ENCODE peak calls at places on chromosome 17, in seven cellular contexts. Y is fibroblast of mammary gland; E is colonic mucosa; L is tibial nerve; C is epithelial cell of esophagus; D is activated CD8-positive, alpha-beta T cell treated with anti-CD3 and anti-CD28 coated beads for 36 hours; R is A549. A is an unnamed sample.

GRCh38 chr17:17104494-17104893 is 62.2 kb downstream of the MPRIP start:
- DNase-seq in E (no peak), D (no peak), R (no peak), L (no peak), C (no peak), Y (no peak), A (no peak)

GRCh38 chr17:47996201-47996600 is 25.3 kb downstream of the CDK5RAP3 start:
- DNase-seq in Y (no peak), E (no peak), R (no peak), D (no peak), L (no peak), C (no peak), A (no peak)

GRCh38 chr17:44527954-44528353 is 24.7 kb upstream of the GPATCH8 start:
- DNase-seq in E (no peak), D (no peak), L (no peak), R (no peak), C (no peak), Y (no peak), A (no peak)

GRCh38 chr17:65388911-65389310 is 172.5 kb downstream of the AXIN2 start:
- DNase-seq in L (no peak), R (no peak), D (no peak), C (no peak), Y (peak), E (no peak), A (no peak)

GRCh38 chr17:81647640-81648012 is 8.7 kb downstream of the PDE6G start:
- DNase-seq in L (no peak), Y (no peak), R (no peak), C (no peak), D (no peak), E (no peak), A (no peak)

GRCh38 chr17:83062818-83063671 is 16.4 kb upstream of the METRNL start:
- DNase-seq in Y (no peak), E (peak), C (no peak), D (no peak), R (no peak), L (peak), A (peak)

GRCh38 chr17:1714980-1715802 is 5.0 kb upstream of the TLCD2 start:
- DNase-seq in C (peak), L (peak), R (peak), E (peak), Y (peak), D (peak), A (peak)

GRCh38 chr17:879546-879945 is 97.4 kb downstream of the MRM3 start:
- DNase-seq in R (peak), C (peak), Y (peak), D (peak), L (peak), E (peak), A (peak)

GRCh38 chr17:8209909-8210760 is at the start of gene AURKB:
- DNase-seq in E (peak), R (peak), Y (peak), L (peak), D (peak), C (peak), A (peak)

GRCh38 chr17:83025636-83026280 is 53.7 kb upstream of the METRNL start:
- DNase-seq in C (no peak), L (no peak), E (no peak), D (no peak), R (no peak), Y (no peak), A (no peak)

GRCh38 chr17:4159761-4160160 is 16.8 kb downstream of the CYB5D2 start:
- DNase-seq in D (no peak), L (no peak), E (no peak), C (no peak), Y (no peak), R (no peak), A (no peak)

GRCh38 chr17:6415616-6416015 is 19.3 kb downstream of the AIPL1 start:
- DNase-seq in D (no peak), C (no peak), Y (no peak), L (no peak), E (no peak), R (no peak), A (no peak)

GRCh38 chr17:60602385-60602742 is 2.4 kb downstream of the PPM1D start:
- DNase-seq in D (no peak), C (no peak), L (no peak), R (no peak), E (peak), Y (peak), A (no peak)

GRCh38 chr17:4208228-4208627 is 55.6 kb downstream of the ANKFY1 start:
- DNase-seq in E (no peak), D (no peak), L (no peak), Y (peak), R (no peak), C (peak), A (no peak)

GRCh38 chr17:71472809-71473789 is 647.7 kb upstream of the SOX9 start:
- DNase-seq in L (no peak), D (no peak), R (peak), E (peak), C (peak), Y (peak), A (no peak)

GRCh38 chr17:41656249-41657023 is 32.1 kb upstream of the KRT17 start:
- DNase-seq in C (no peak), R (no peak), E (no peak), Y (no peak), L (no peak), D (no peak), A (no peak)

GRCh38 chr17:57739402-57740224 is 5.5 kb downstream of the CCDC182 start:
- DNase-seq in R (peak), C (peak), E (peak), D (peak), L (no peak), Y (peak), A (no peak)
- TF ChIP-seq CTCF in R (peak), C (peak), E (peak), D (peak), L (no peak), Y (peak), A (peak)

GRCh38 chr17:28975634-28976033 is 24.3 kb upstream of the PHF12 start:
- DNase-seq in D (no peak), C (no peak), L (no peak), R (no peak), E (no peak), Y (no peak), A (no peak)

GRCh38 chr17:28975031-28975430 is 23.7 kb upstream of the PHF12 start:
- DNase-seq in E (no peak), C (no peak), Y (no peak), R (no peak), L (no peak), D (no peak), A (no peak)

GRCh38 chr17:28974451-28974850 is 23.1 kb upstream of the PHF12 start:
- DNase-seq in C (no peak), R (no peak), Y (no peak), D (no peak), E (no peak), L (no peak), A (no peak)

GRCh38 chr17:28972437-28972836 is 21.1 kb upstream of the PHF12 start:
- DNase-seq in Y (no peak), L (no peak), E (no peak), R (no peak), D (no peak), C (no peak), A (no peak)

DNA sequence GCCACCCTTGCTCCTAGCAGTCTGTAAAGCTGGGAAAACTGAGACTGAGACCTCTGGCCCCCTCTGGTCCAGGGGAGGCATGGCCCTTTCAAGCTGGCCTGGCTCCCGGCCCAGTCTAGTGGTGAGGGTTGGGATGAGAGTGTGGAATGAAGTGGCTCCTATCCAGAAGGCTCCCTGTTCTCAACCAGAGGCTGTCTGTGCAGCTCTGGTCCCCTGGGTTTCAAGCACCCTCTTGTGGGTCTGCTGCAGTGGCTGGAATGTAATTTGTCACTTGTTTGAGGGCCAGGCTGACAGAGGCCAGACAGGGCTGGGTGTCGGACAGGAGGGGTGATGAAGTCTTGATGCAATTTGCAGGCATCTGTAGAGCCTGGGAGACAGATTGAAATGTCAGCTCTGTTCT is 22.1 kb upstream of the PHF12 start:
- DNase-seq in E (no peak), R (no peak), C (no peak), L (no peak), D (no peak), Y (peak), A (no peak)
- TF ChIP-seq CTCF in E (no peak), R (no peak), C (no peak), L (no peak), D (no peak), Y (no peak), A (no peak)

GRCh38 chr17:79840204-79840988 is 1.2 kb upstream of the CBX4 start:
- DNase-seq in Y (peak), D (peak), C (peak), L (peak), E (peak), R (no peak), A (no peak)
- TF ChIP-seq CTCF in Y (no peak), D (no peak), C (no peak), L (peak), E (no peak), R (peak), A (no peak)

GRCh38 chr17:22459953-22460350 is 767.6 kb downstream of the KCNJ18 start:
- DNase-seq in C (no peak), E (no peak), D (no peak), Y (no peak), R (no peak), L (no peak), A (no peak)

GRCh38 chr17:22453181-22453580 is 760.9 kb downstream of the KCNJ18 start:
- DNase-seq in C (no peak), L (no peak), R (no peak), E (no peak), Y (no peak), D (no peak), A (no peak)

GRCh38 chr17:22459331-22459952 is 767.1 kb downstream of the KCNJ18 start:
- DNase-seq in Y (no peak), E (no peak), C (no peak), L (no peak), D (no peak), R (no peak), A (no peak)

GRCh38 chr17:22454070-22454999 is 762.0 kb downstream of the KCNJ18 start:
- DNase-seq in L (no peak), D (no peak), E (no peak), R (no peak), C (no peak), Y (no peak), A (no peak)
- TF ChIP-seq CTCF in L (no peak), D (no peak), E (no peak), R (no peak), C (no peak), Y (no peak), A (no peak)

A was measured in progenitor cell of endocrine pancreas.